ENCODE peak calls at places on chromosomes 3 and 15, in ten cellular contexts. G is MM.1S, Z is uterus, T is H1, Y is A549, Q is A673, N is GM23338, O is small intestine, F is kidney, B is cardiac muscle cell. I is an unnamed sample.

GRCh38 chr3:186097663-186098451 is 11.0 kb downstream of the ETV5 start:
- DNase-seq in G (no peak), Z (peak; percentile 28), T (no peak), Y (peak; percentile 91), Q (peak; percentile 99), N (peak; percentile 94), O (peak; percentile 83), F (peak; percentile 82), B (peak; percentile 93), I (peak; percentile 85)

GRCh38 chr15:40252438-40253178 is 13.7 kb downstream of the PAK6 start:
- DNase-seq in G (peak; percentile 29), Z (no peak), T (no peak), Y (no peak), Q (peak; percentile 33), N (peak; percentile 84), O (peak; percentile 56), F (peak; percentile 84), B (peak; percentile 29), I (peak; percentile 62)

GRCh38 chr3:85524104-85524503 is 565.3 kb downstream of the CADM2 start:
- DNase-seq in G (no peak), Z (no peak), T (no peak), Y (no peak), Q (no peak), N (no peak), O (no peak), F (no peak), B (no peak), I (no peak)

GRCh38 chr15:62895905-62896316 is 146.6 kb upstream of the TPM1 start:
- DNase-seq in G (no peak), Z (no peak), T (no peak), Y (peak; percentile 94), Q (peak; percentile 18), N (no peak), O (no peak), F (no peak), B (peak; percentile 73), I (no peak)

GRCh38 chr3:36969540-36970432 is 23.1 kb downstream of the EPM2AIP1 start:
- DNase-seq in G (no peak), Z (no peak), T (no peak), Y (peak; percentile 46), Q (peak; percentile 83), N (peak; percentile 80), O (no peak), F (no peak), B (peak; percentile 46), I (peak; percentile 38)

GRCh38 chr3:1798711-1799410 is 299.8 kb upstream of the CNTN4 start:
- DNase-seq in G (no peak), Z (no peak), T (no peak), Y (no peak), Q (no peak), N (no peak), O (no peak), F (no peak), B (no peak), I (no peak)

GRCh38 chr15:67559158-67559557 is 16.7 kb downstream of the MAP2K5 start:
- DNase-seq in G (no peak), Z (no peak), T (no peak), Y (no peak), Q (no peak), N (no peak), O (no peak), F (no peak), B (no peak), I (no peak)

GRCh38 chr15:101169457-101170071 is 82.3 kb downstream of the CHSY1 start:
- DNase-seq in G (no peak), Z (no peak), T (no peak), Y (no peak), Q (no peak), N (no peak), O (no peak), F (no peak), B (peak; percentile 28), I (no peak)

DNA sequence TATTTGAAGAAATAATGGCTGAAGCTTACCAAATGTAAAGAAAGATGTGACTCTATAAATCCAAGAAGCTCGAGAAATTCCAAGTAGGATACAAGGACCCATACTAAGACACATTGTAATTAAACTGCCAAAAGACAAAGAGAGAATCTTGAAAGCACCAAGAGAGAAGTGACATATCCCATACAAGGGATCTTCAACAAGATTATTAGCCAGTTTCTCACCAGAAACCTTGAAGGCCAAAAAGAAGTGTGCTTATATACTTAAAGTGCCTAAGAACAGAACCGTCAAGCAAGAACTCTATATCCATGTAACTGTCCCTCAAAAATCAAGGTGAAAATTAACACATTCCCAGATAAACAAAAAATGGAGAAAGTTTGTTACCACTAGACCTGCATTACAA is 220.5 kb downstream of the ADAMTS17 start:
- DNase-seq in G (no peak), Z (no peak), T (no peak), Y (no peak), Q (no peak), N (no peak), O (no peak), F (no peak), B (no peak), I (no peak)
- H3K4me1 ChIP-seq in G (no peaks in the 10 kb centered on the region), Z (no peaks in the 10 kb centered on the region), T (no peaks in the 10 kb centered on the region), Y (no peaks in the 10 kb centered on the region), Q (no peaks in the 10 kb centered on the region), N (no peaks in the 10 kb centered on the region), O (no peaks in the 10 kb centered on the region), F (no peaks in the 10 kb centered on the region), B (no peaks in the 10 kb centered on the region), I (no peaks in the 10 kb centered on the region)

GRCh38 chr3:169668957-169669681 is 5.6 kb upstream of the MECOM start:
- DNase-seq in G (peak; percentile 91), Z (peak; percentile 39), T (no peak), Y (peak; percentile 59), Q (peak; percentile 69), N (peak; percentile 93), O (peak; percentile 74), F (peak; percentile 93), B (peak; percentile 82), I (peak; percentile 81)

GRCh38 chr3:169669816-169670215 is 6.3 kb upstream of the MECOM start:
- DNase-seq in G (no peak), Z (no peak), T (no peak), Y (no peak), Q (no peak), N (no peak), O (no peak), F (no peak), B (no peak), I (no peak)

GRCh38 chr3:169667380-169667671 is 3.8 kb upstream of the MECOM start:
- DNase-seq in G (no peak), Z (no peak), T (no peak), Y (no peak), Q (no peak), N (no peak), O (no peak), F (no peak), B (no peak), I (no peak)

GRCh38 chr3:169667710-169668080 is 4.2 kb upstream of the MECOM start:
- DNase-seq in G (no peak), Z (no peak), T (no peak), Y (no peak), Q (no peak), N (peak; percentile 23), O (no peak), F (no peak), B (no peak), I (no peak)

DNA sequence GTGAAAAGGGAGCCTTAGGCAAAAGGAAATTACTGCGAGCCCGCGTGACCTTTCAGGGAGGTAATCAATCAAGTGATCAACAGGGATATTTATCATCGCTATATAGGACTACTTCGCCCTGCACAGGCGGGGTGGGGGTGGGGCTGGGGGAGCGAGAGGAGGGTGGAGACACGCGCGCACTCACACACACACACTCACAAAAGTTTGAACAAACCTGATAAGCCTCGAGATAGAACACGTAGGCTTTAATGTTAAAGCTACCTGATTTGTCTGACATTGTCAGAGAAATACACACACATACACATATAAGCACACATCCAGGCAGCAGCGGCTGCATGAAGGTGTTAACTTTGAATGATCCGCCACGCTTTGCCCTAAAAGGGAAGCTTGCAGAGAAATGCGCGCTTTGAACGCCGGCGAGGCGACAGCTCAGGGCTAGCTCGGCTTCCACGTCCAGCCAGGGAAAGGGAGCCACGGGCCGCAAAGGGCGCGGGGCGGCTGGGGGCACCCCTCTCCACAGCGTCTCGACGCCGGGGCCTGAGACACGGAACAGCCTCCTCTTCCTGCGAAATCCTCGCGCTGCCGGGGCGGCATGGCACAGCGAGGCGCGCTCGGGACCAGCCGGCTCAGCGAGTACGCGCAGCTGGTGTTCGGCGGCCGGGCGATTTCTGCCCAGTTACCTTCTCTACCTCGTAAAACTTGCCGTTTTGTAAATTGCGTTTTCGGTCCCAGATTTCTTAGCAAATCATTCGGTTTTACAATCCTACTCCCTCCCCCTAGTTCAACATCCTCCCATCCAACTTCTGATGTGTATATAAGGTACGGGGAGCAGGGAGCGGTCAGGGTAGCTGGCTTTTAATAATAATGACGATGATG is 4.8 kb upstream of the MECOM start:
- DNase-seq in G (peak; percentile 37), Z (no peak), T (no peak), Y (peak; percentile 18), Q (peak; percentile 24), N (peak; percentile 68), O (peak; percentile 55), F (peak; percentile 79), B (peak; percentile 59), I (no peak)
- H3K4me3 ChIP-seq in G (peak overlapping the region; percentile 63), Z (peak overlapping the region; percentile 8), T (peak overlapping the region; percentile 69), Y (peak overlapping the region; percentile 34), Q (peak overlapping the region; percentile 21), N (peak overlapping the region; percentile 63), O (peak overlapping the region; percentile 56), F (peak overlapping the region; percentile 47), B (peak overlapping the region; percentile 41), I (peak overlapping the region; percentile 42)

GRCh38 chr3:126445506-126445905 is 30.2 kb downstream of the ZXDC start:
- DNase-seq in G (no peak), Z (no peak), T (no peak), Y (no peak), Q (no peak), N (no peak), O (no peak), F (no peak), B (no peak), I (no peak)

GRCh38 chr3:126446791-126447190 is 28.9 kb downstream of the ZXDC start:
- DNase-seq in G (no peak), Z (no peak), T (no peak), Y (no peak), Q (no peak), N (peak; percentile 28), O (no peak), F (no peak), B (no peak), I (no peak)

GRCh38 chr3:126448141-126448892 is 27.4 kb downstream of the ZXDC start:
- DNase-seq in G (no peak), Z (no peak), T (no peak), Y (no peak), Q (no peak), N (no peak), O (no peak), F (no peak), B (no peak), I (no peak)

GRCh38 chr3:126447456-126448106 is 28.1 kb downstream of the ZXDC start:
- DNase-seq in G (no peak), Z (no peak), T (no peak), Y (no peak), Q (no peak), N (no peak), O (no peak), F (no peak), B (no peak), I (no peak)

GRCh38 chr3:126446301-126446700 is 29.4 kb downstream of the ZXDC start:
- DNase-seq in G (no peak), Z (no peak), T (no peak), Y (no peak), Q (no peak), N (peak; percentile 70), O (no peak), F (no peak), B (no peak), I (no peak)
- H3K27ac ChIP-seq in G (no peak overlapping the region), Z (no peak overlapping the region), T (no peak overlapping the region), Y (no peak overlapping the region), Q (no peak overlapping the region), N (no peak overlapping the region), O (no peak overlapping the region), F (no peak overlapping the region), B (no peak overlapping the region), I (no peak overlapping the region)

GRCh38 chr3:38133209-38133556 is 3.7 kb downstream of the ACAA1 start:
- DNase-seq in G (no peak), Z (no peak), T (no peak), Y (no peak), Q (no peak), N (no peak), O (no peak), F (no peak), B (no peak), I (no peak)

GRCh38 chr3:38133557-38134405 is 3.1 kb downstream of the ACAA1 start:
- DNase-seq in G (no peak), Z (no peak), T (no peak), Y (no peak), Q (no peak), N (no peak), O (peak; percentile 96), F (no peak), B (no peak), I (peak; percentile 67)

GRCh38 chr3:38130219-38130618 is 6.7 kb downstream of the ACAA1 start:
- DNase-seq in G (no peak), Z (no peak), T (no peak), Y (no peak), Q (no peak), N (no peak), O (no peak), F (no peak), B (no peak), I (no peak)

GRCh38 chr3:38130631-38131065 is 6.3 kb downstream of the ACAA1 start:
- DNase-seq in G (no peak), Z (no peak), T (no peak), Y (no peak), Q (no peak), N (no peak), O (peak; percentile 97), F (no peak), B (no peak), I (no peak)

GRCh38 chr3:38131621-38132369 is 5.1 kb downstream of the ACAA1 start:
- DNase-seq in G (peak; percentile 22), Z (no peak), T (no peak), Y (peak; percentile 53), Q (peak; percentile 22), N (peak; percentile 90), O (no peak), F (no peak), B (peak; percentile 56), I (no peak)
- H3K4me1 ChIP-seq in G (no peaks in the 10 kb centered on the region), Z (no peaks in the 10 kb centered on the region), T (no peaks in the 10 kb centered on the region), Y (peaks cover 20% of the 10 kb centered on the region), Q (no peaks in the 10 kb centered on the region), N (peaks cover 11% of the 10 kb centered on the region), O (peaks cover 5% of the 10 kb centered on the region), F (peaks cover 47% of the 10 kb centered on the region), B (peaks cover 11% of the 10 kb centered on the region), I (no peaks in the 10 kb centered on the region)